ENCODE peak calls at places on chromosomes 11 and 22, in five cellular contexts. P, Y, C, E and B are unnamed samples.

GRCh38 chr11:31557991-31558390 is 48.4 kb downstream of the ELP4 start:
- DNase-seq in E (no peak), Y (peak; percentile 9), C (peak; percentile 15), P (peak; percentile 9), B (no peak)

GRCh38 chr11:125514336-125515101 is 18.5 kb upstream of the FEZ1 start:
- DNase-seq in C (peak; percentile 52), P (no peak), E (no peak), Y (peak; percentile 64), B (no peak)

GRCh38 chr22:19691721-19692341 is 22.5 kb upstream of the SEPTIN5 start:
- DNase-seq in C (peak; percentile 15), P (peak; percentile 73), Y (peak; percentile 74), E (no peak), B (peak; percentile 37)

GRCh38 chr22:47190957-47191323 is 428.5 kb downstream of the TBC1D22A start:
- DNase-seq in E (no peak), P (no peak), C (no peak), Y (no peak), B (no peak)

GRCh38 chr11:64124147-64124546 is 41.8 kb downstream of the MACROD1 start:
- DNase-seq in Y (no peak), E (no peak), C (no peak), P (no peak), B (no peak)

GRCh38 chr11:62202910-62203309 is 5.6 kb upstream of the SCGB2A1 start:
- DNase-seq in C (no peak), P (no peak), E (no peak), Y (no peak), B (no peak)

GRCh38 chr11:108666373-108666772 is 1.5 kb downstream of the DDX10 start:
- DNase-seq in Y (no peak), E (no peak), P (peak; percentile 48), C (no peak), B (no peak)

GRCh38 chr22:44391026-44391425 is 78.3 kb upstream of the SHISAL1 start:
- DNase-seq in P (no peak), E (no peak), Y (no peak), C (no peak), B (no peak)

GRCh38 chr11:2885676-2886081 is at the start of gene CDKN1C:
- DNase-seq in E (peak; percentile 95), C (peak; percentile 59), P (peak; percentile 88), Y (peak; percentile 86), B (peak; percentile 91)

GRCh38 chr22:47623740-47624103 is 861.3 kb downstream of the TBC1D22A start:
- DNase-seq in C (no peak), P (no peak), Y (no peak), E (no peak), B (no peak)

GRCh38 chr11:120125005-120125404 is 12.9 kb downstream of the TRIM29 start:
- DNase-seq in P (no peak), E (no peak), Y (peak; percentile 10), C (no peak), B (no peak)

GRCh38 chr11:64146036-64146943 is 19.6 kb downstream of the MACROD1 start:
- DNase-seq in E (no peak), Y (no peak), P (peak; percentile 88), C (no peak), B (peak; percentile 52)

GRCh38 chr11:2541321-2541680 is 96.5 kb downstream of the KCNQ1 start:
- DNase-seq in C (no peak), E (no peak), P (no peak), Y (no peak), B (no peak)

GRCh38 chr11:102367364-102367763 is 20.4 kb downstream of the BIRC2 start:
- DNase-seq in E (no peak), Y (peak; percentile 16), P (no peak), C (peak; percentile 13), B (no peak)

GRCh38 chr11:109680127-109680526 is 258.1 kb downstream of the C11orf87 start:
- DNase-seq in Y (peak; percentile 21), P (no peak), C (no peak), E (no peak), B (no peak)

GRCh38 chr11:37804666-37805065 is 1206.6 kb upstream of the RAG2 start:
- DNase-seq in C (no peak), E (no peak), P (no peak), Y (no peak), B (no peak)

GRCh38 chr11:45927332-45927683 is 4.9 kb downstream of the LARGE2 start:
- DNase-seq in E (no peak), Y (no peak), C (no peak), P (no peak), B (no peak)

GRCh38 chr11:95877288-95877687 is 46.6 kb downstream of the MTMR2 start:
- DNase-seq in P (no peak), Y (peak; percentile 99), E (no peak), C (peak; percentile 99), B (no peak)

GRCh38 chr11:22342599-22343138 is 4.5 kb downstream of the SLC17A6 start:
- DNase-seq in P (peak; percentile 28), E (no peak), Y (no peak), C (no peak), B (no peak)

GRCh38 chr11:7570938-7571337 is 57.1 kb downstream of the PPFIBP2 start:
- DNase-seq in P (peak; percentile 38), Y (no peak), E (no peak), C (no peak), B (no peak)

GRCh38 chr11:44528103-44528502 is 37.4 kb upstream of the CD82 start:
- DNase-seq in P (peak; percentile 9), E (no peak), Y (no peak), C (no peak), B (no peak)

GRCh38 chr11:134478611-134479010 is 66.6 kb upstream of the B3GAT1 start:
- DNase-seq in Y (no peak), C (no peak), E (no peak), P (no peak), B (no peak)

GRCh38 chr22:40183029-40183581 is 5.4 kb downstream of the TNRC6B start:
- DNase-seq in C (peak; percentile 79), P (no peak), Y (peak; percentile 87), E (no peak), B (no peak)

GRCh38 chr11:60978546-60979380 is 7.3 kb downstream of the CD6 start:
- DNase-seq in E (no peak), P (no peak), Y (no peak), C (no peak), B (no peak)

GRCh38 chr22:48889887-48890692 is 937.6 kb downstream of the BRD1 start:
- DNase-seq in P (no peak), Y (no peak), C (no peak), E (no peak), B (no peak)

GRCh38 chr11:66936326-66936725 is 21.9 kb downstream of the PC start:
- DNase-seq in Y (peak; percentile 93), P (no peak), C (peak; percentile 85), E (no peak), B (no peak)

GRCh38 chr11:8886332-8886731 is 24.7 kb upstream of the AKIP1 start:
- DNase-seq in C (no peak), P (no peak), E (no peak), Y (no peak), B (no peak)

GRCh38 chr11:130001491-130002351 is 914 bp downstream of the PRDM10 start:
- DNase-seq in P (peak; percentile 54), Y (peak; percentile 24), C (no peak), E (no peak), B (peak; percentile 83)
- TF ChIP-seq CTCF in P (no peak), Y (no peak), C (no peak), E (peak; percentile 12), B (no peak)

DNA sequence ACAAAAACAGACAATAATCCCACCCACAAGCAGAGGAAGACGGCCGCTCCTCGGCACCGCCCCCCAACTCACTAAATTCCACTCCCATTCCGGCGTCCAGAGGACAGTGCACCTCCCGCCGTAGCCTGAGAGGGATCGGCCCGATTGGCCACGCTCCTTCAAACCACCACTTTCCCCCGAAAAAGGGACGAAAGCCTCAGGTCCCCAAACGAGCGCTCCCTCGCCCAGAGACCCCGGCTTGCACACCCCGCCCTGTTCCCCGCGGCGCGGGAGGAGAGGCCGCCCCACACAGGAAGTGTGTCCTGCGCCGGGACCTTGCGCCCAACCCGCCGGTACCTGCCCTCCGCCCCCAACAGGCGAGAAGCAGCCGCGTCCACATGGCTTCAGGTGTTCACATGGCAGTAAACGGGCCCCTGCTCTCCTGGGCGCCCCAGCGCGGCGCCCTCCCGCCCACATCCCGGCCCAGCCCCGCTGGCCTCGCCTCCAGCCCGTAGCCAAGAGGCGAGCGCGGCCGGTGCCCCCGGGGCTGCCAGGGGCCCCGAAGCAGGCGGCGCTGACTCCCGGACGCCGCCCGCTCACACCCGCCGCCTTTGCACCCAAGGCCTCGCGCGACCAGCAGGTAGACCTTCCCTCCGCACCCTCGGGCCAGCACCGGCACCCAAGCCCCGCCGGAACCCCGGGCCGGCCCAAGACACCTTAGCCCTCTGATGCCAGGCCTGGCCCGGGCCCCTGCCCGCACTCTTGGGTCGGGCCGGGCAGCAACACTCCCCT is 861 bp downstream of the TCF20 start:
- DNase-seq in P (peak; percentile 84), E (peak; percentile 40), Y (no peak), C (no peak), B (peak; percentile 64)
- TF ChIP-seq CTCF in P (peak; percentile 8), E (no peak), Y (no peak), C (no peak), B (no peak)

DNA sequence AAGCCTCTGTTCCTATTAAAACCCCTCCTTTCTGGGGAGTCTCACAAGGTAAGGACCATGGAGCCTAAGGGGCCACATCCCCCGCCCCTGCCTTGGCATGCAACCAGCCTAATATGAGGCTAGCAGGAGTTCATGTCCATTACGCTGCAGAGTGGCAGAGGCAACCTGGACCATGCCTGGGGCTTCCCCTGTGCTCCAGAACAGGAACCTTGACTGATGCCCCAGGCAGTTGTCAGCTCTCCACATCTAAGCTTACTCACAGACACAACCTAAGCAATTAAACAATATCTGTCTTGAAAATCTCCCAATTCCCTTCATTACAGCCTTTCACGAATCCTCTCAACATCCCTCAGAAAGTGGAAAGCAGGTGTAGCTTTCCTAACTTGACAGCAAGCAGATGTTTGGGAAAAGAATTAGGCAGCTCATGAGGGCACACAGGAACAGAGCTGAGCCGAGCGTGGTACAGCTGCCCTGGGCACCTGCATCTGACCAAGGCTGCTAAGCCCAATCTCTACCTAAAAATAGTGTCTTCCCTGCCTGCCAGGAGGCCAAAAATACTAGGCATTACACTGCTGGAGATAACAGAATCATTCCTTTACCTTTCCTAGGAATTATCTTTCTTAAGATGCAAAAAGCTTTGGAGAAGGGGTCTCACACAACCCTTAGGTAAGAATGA is 20.8 kb downstream of the C11orf71 start:
- DNase-seq in P (no peak), Y (no peak), E (no peak), C (no peak), B (no peak)
- TF ChIP-seq CTCF in P (no peak), Y (no peak), E (no peak), C (no peak), B (no peak)

DNA sequence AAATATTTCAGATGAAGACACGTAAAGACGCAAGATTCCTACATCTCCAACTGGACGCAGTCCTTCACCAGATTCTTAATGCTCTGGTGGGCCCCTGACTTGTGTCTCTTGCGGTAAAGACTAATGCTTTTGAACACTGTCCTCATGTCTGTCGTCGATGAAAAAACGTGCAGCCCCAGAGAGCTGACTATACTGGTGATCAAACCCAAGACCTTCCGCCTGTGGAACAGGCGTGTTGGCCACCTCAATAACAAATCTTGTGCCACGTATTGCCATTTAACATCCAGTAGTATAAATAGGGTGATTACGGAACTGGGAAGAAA is 45.5 kb downstream of the OR4D9 start:
- DNase-seq in C (no peak), Y (no peak), E (no peak), P (peak; percentile 31), B (no peak)
- TF ChIP-seq CTCF in C (no peak), Y (no peak), E (no peak), P (no peak), B (no peak)

GRCh38 chr11:132114743-132115142 is 744.3 kb downstream of the NTM start:
- DNase-seq in E (no peak), P (no peak), C (no peak), Y (no peak), B (no peak)
- TF ChIP-seq CTCF in E (no peak), P (no peak), C (no peak), Y (no peak), B (no peak)

GRCh38 chr22:24105018-24105360 is 76.3 kb upstream of the SUSD2 start:
- DNase-seq in E (no peak), P (no peak), Y (no peak), C (no peak), B (no peak)
- TF ChIP-seq CTCF in E (no peak), P (no peak), Y (no peak), C (no peak), B (no peak)